ENCODE peak calls at places on chromosomes 5 and 9, in six cellular contexts. S, Y, T, R, E and Q are unnamed samples.

GRCh38 chr5:15500326-15500958 is 462 bp downstream of the FBXL7 start:
- DNase-seq in S (peak; percentile 59), Y (peak; percentile 41), T (no peak), R (peak; percentile 75), E (no peak), Q (peak; percentile 77)

GRCh38 chr5:8865686-8866374 is 680.0 kb downstream of the SEMA5A start:
- DNase-seq in S (no peak), Y (no peak), T (no peak), R (no peak), E (no peak), Q (no peak)

GRCh38 chr5:10279925-10280720 is 27.6 kb downstream of the CMBL start:
- DNase-seq in S (no peak), Y (no peak), T (no peak), R (no peak), E (no peak), Q (no peak)

GRCh38 chr5:149675467-149676201 is 54.5 kb upstream of the PPARGC1B start:
- DNase-seq in S (no peak), Y (no peak), T (no peak), R (no peak), E (no peak), Q (no peak)

GRCh38 chr5:71013575-71013974 is 11.6 kb downstream of the NAIP start:
- DNase-seq in S (no peak), Y (no peak), T (no peak), R (peak; percentile 74), E (no peak), Q (no peak)

GRCh38 chr9:78769684-78770083 is 472.8 kb downstream of the PSAT1 start:
- DNase-seq in S (no peak), Y (no peak), T (no peak), R (no peak), E (no peak), Q (peak; percentile 8)

GRCh38 chr9:136372561-136373299 is 739 bp downstream of the CARD9 start:
- DNase-seq in S (peak; percentile 80), Y (peak; percentile 78), T (peak; percentile 59), R (peak; percentile 83), E (no peak), Q (peak; percentile 87)

GRCh38 chr5:39794511-39794910 is 369.7 kb upstream of the DAB2 start:
- DNase-seq in S (no peak), Y (no peak), T (no peak), R (no peak), E (no peak), Q (peak; percentile 26)

GRCh38 chr9:127728808-127729207 is 6.3 kb downstream of the TOR2A start:
- DNase-seq in S (no peak), Y (no peak), T (no peak), R (no peak), E (no peak), Q (no peak)

GRCh38 chr5:123086376-123087055 is 2.5 kb upstream of the PRDM6 start:
- DNase-seq in S (no peak), Y (no peak), T (no peak), R (peak; percentile 73), E (no peak), Q (no peak)